ENCODE peak calls at places on chromosomes 6 and 20, in eight cellular contexts. Y is IMR-90, A is sigmoid colon, F is uterus, B is heart left ventricle, Q is breast epithelium, E is transverse colon, G is suprapubic skin. V is an unnamed sample.

GRCh38 chr20:14235355-14235754 is 102.1 kb downstream of the FLRT3 start:
- DNase-seq in Y (peak; percentile 84), A (no peak), F (no peak), B (no peak), Q (no peak), E (no peak), G (no peak), V (no peak)

GRCh38 chr20:52103911-52104545 is 87.6 kb downstream of the ZFP64 start:
- DNase-seq in Y (peak; percentile 14), A (peak; percentile 62), F (no peak), B (no peak), Q (no peak), E (no peak), G (no peak), V (no peak)

GRCh38 chr6:22568854-22569253 is 512 bp upstream of the HDGFL1 start:
- DNase-seq in Y (no peak), A (no peak), F (no peak), B (no peak), Q (no peak), E (no peak), G (no peak), V (no peak)

GRCh38 chr20:31861346-31862156 is 8.8 kb downstream of the DUSP15 start:
- DNase-seq in Y (peak; percentile 36), A (no peak), F (no peak), B (peak; percentile 73), Q (peak; percentile 58), E (peak; percentile 61), G (peak; percentile 78), V (no peak)

GRCh38 chr6:134310817-134311216 is 7.1 kb downstream of the SGK1 start:
- DNase-seq in Y (no peak), A (no peak), F (no peak), B (no peak), Q (no peak), E (no peak), G (no peak), V (no peak)

GRCh38 chr6:132333639-132334516 is 67.4 kb downstream of the MOXD1 start:
- DNase-seq in Y (peak; percentile 93), A (no peak), F (no peak), B (peak; percentile 40), Q (no peak), E (peak; percentile 15), G (no peak), V (no peak)

GRCh38 chr6:107813555-107814194 is 10.4 kb downstream of the SCML4 start:
- DNase-seq in Y (no peak), A (no peak), F (no peak), B (no peak), Q (no peak), E (no peak), G (no peak), V (no peak)

GRCh38 chr6:144728804-144729203 is 443.7 kb downstream of the UTRN start:
- DNase-seq in Y (no peak), A (no peak), F (no peak), B (no peak), Q (no peak), E (no peak), G (no peak), V (no peak)

GRCh38 chr20:19382371-19382770 is 169.9 kb downstream of the SLC24A3 start:
- DNase-seq in Y (no peak), A (no peak), F (no peak), B (no peak), Q (no peak), E (no peak), G (no peak), V (no peak)

GRCh38 chr6:161199845-161200244 is 74.0 kb downstream of the AGPAT4 start:
- DNase-seq in Y (no peak), A (no peak), F (no peak), B (no peak), Q (no peak), E (no peak), G (no peak), V (no peak)

GRCh38 chr6:79797912-79798311 is 149.4 kb downstream of the ELOVL4 start:
- DNase-seq in Y (no peak), A (no peak), F (no peak), B (no peak), Q (no peak), E (no peak), G (no peak), V (no peak)

GRCh38 chr6:147204843-147205311 is 660 bp downstream of the STXBP5 start:
- DNase-seq in Y (peak; percentile 10), A (no peak), F (no peak), B (no peak), Q (no peak), E (no peak), G (no peak), V (no peak)

GRCh38 chr6:147222160-147222838 is 18.1 kb downstream of the STXBP5 start:
- DNase-seq in Y (peak; percentile 52), A (no peak), F (no peak), B (no peak), Q (no peak), E (no peak), G (no peak), V (no peak)

GRCh38 chr20:63187338-63188158 is 28.4 kb downstream of the YTHDF1 start:
- DNase-seq in Y (no peak), A (no peak), F (no peak), B (no peak), Q (no peak), E (no peak), G (no peak), V (no peak)

GRCh38 chr6:127606131-127606562 is 29.2 kb downstream of the C6orf58 start:
- DNase-seq in Y (peak; percentile 31), A (no peak), F (no peak), B (no peak), Q (no peak), E (no peak), G (no peak), V (no peak)

GRCh38 chr20:54573838-54574237 is 98.4 kb downstream of the DOK5 start:
- DNase-seq in Y (no peak), A (no peak), F (no peak), B (peak; percentile 35), Q (no peak), E (no peak), G (no peak), V (no peak)

GRCh38 chr6:31901953-31902643 is at the start of gene ZBTB12:
- DNase-seq in Y (peak; percentile 98), A (peak; percentile 98), F (peak; percentile 94), B (peak; percentile 93), Q (peak; percentile 93), E (peak; percentile 94), G (peak; percentile 89), V (no peak)

GRCh38 chr6:9795880-9796279 is 619.0 kb downstream of the TFAP2A start:
- DNase-seq in Y (no peak), A (no peak), F (no peak), B (no peak), Q (no peak), E (no peak), G (no peak), V (no peak)

DNA sequence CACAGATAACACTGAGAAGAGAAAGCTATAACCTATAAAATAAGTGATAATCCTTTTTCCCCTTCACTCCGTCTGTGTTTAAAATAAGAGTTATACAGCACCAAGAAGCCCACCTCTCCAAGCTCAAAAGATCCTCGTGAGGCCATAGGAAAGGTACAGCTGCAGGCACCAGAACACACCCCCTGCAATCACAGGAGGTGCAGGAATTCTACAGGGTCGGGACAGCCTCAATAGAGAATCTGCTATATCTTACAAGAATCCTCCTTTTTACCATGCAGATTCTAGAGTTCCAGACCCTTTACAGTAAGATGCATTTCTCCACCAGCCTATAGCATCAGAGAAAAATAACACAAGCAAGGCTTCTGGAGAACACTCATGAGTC is 5.0 kb upstream of the ADGRF1 start:
- DNase-seq in Y (no peak), A (no peak), F (no peak), B (no peak), Q (no peak), E (no peak), G (no peak), V (no peak)
- TF ChIP-seq POLR2A in Y (no peak), A (no peak), F (no peak), B (no peak), Q (no peak), E (no peak), G (no peak), V (no peak)

DNA sequence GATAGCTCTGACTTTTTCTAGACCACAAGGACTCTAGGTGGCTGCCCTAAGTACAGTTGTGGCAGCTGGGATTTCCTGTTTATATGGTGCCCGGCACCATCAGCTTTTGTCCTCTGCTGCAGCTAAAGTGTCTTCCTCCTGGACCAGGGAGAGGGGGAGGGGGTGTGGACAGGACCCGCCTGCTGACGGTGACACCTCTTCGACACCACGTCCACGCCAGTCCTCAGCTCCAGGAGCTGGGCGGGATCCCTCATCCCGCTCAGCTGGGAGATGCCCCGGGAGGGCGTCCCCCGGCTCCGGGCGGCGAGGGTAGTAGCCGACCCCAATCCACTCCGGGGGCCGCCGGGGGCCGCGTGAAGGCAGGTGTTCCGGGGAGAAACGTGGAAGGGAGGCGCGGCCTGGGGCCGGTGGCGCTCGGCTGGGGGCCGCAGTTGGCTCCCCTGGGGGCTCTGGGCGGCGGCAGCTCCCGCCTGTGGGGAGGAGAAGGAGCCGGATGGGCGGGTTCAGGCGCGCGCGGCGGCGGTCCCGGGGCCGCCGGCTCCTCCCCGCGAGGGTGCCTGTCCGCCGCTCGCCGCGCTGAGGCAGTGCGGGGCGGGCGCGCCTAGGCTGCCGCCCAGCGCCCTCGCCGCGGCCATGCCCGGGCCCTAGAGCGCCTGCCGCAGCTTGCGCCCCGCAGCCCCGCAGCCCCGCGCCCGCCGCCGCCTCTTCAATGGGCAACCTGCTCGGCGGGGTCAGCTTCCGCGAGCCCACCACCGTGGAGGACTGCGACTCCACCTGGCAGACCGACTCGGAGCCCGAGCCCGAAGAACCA is at the start of gene OGFRL1:
- DNase-seq in Y (peak; percentile 53), A (peak; percentile 88), F (peak; percentile 76), B (peak; percentile 85), Q (peak; percentile 70), E (peak; percentile 78), G (peak; percentile 85), V (no peak)
- TF ChIP-seq POLR2A in Y (peak; percentile 78), A (peak; percentile 46), F (peak; percentile 88), B (peak; percentile 66), Q (peak; percentile 74), E (peak; percentile 37), G (peak; percentile 95), V (no peak)

DNA sequence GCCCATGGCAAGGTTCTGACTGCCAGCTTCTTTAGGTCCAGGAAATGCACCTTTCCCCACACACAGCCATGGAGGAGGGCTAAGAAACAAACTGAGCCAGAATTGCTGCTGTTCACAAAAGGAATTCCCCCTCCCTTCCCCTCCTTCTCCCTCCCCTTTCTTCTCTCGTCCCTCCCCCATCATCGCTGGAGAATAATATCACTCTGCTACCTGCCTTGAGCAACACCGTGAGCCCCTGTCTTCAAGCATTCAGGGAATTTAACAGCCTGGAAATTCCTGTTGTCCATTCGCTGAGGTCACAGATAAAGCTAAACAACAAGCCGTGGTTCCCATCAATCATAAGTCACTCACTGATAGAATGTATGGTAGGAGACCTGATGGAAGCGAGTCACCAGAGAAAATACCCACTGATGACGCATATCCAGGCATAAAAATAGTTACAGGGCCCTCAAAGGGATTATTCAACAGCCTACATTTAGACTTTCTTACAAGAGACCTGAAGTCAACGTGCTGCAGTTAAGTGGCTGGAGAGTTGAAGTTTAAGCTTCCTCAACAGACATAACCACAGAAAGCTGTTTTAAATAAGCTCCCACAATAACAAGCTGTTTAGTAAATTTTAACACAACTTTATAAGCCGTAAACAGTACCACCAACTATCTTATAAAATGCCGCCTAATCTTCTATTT is 59.7 kb downstream of the HIVEP2 start:
- DNase-seq in Y (peak; percentile 99), A (no peak), F (peak; percentile 26), B (peak; percentile 38), Q (no peak), E (peak; percentile 15), G (no peak), V (no peak)
- TF ChIP-seq POLR2A in Y (peak; percentile 41), A (no peak), F (no peak), B (peak; percentile 5), Q (no peak), E (no peak), G (no peak), V (no peak)

GRCh38 chr6:129598244-129599187 is 111.5 kb downstream of the ARHGAP18 start:
- DNase-seq in Y (peak; percentile 84), A (no peak), F (no peak), B (no peak), Q (no peak), E (no peak), G (no peak), V (no peak)
- TF ChIP-seq POLR2A in Y (peak; percentile 23), A (no peak), F (no peak), B (no peak), Q (no peak), E (no peak), G (no peak), V (no peak)

V was measured in esophagus squamous epithelium.